ENCODE peak calls at places on chromosomes 16 and 17, in ten cellular contexts. R, N, U, W, D, V, C, A, F and Y are unnamed samples.

GRCh38 chr17:43427362-43428043 is 28.7 kb downstream of the ARL4D start:
- DNase-seq in R (no peak), N (no peak), U (no peak), W (no peak), D (no peak), V (no peak), C (no peak), A (no peak), F (no peak), Y (no peak)

GRCh38 chr16:56517206-56517605 is 2.6 kb downstream of the BBS2 start:
- DNase-seq in R (no peak), N (no peak), U (no peak), W (no peak), D (no peak), V (no peak), C (no peak), A (no peak), F (no peak), Y (no peak)

GRCh38 chr16:8882725-8883377 is 700 bp downstream of the LITAFD start:
- DNase-seq in R (no peak), N (no peak), U (no peak), W (no peak), D (no peak), V (no peak), C (peak), A (no peak), F (no peak), Y (no peak)

GRCh38 chr17:37206299-37206698 is 169.5 kb upstream of the C17orf78 start:
- DNase-seq in R (no peak), N (no peak), U (no peak), W (no peak), D (no peak), V (no peak), C (no peak), A (no peak), F (no peak), Y (no peak)

GRCh38 chr17:79132271-79133064 is 57.8 kb downstream of the ENGASE start:
- DNase-seq in R (no peak), N (no peak), U (no peak), W (no peak), D (no peak), V (no peak), C (no peak), A (no peak), F (no peak), Y (no peak)

GRCh38 chr17:29617125-29617480 is 5.6 kb downstream of the CORO6 start:
- DNase-seq in R (peak), N (peak), U (peak), W (no peak), D (peak), V (peak), C (no peak), A (no peak), F (peak), Y (peak)

GRCh38 chr16:50354629-50355456 is 13.9 kb downstream of the BRD7 start:
- DNase-seq in R (no peak), N (no peak), U (no peak), W (no peak), D (no peak), V (no peak), C (no peak), A (no peak), F (no peak), Y (no peak)

GRCh38 chr16:14280541-14280940 is 209.4 kb downstream of the MRTFB start:
- DNase-seq in R (no peak), N (no peak), U (no peak), W (no peak), D (no peak), V (no peak), C (no peak), A (no peak), F (no peak), Y (no peak)

GRCh38 chr16:58272855-58273254 is 22.0 kb downstream of the PRSS54 start:
- DNase-seq in R (no peak), N (no peak), U (no peak), W (no peak), D (no peak), V (no peak), C (no peak), A (no peak), F (no peak), Y (no peak)

GRCh38 chr16:65294154-65294553 is 172.3 kb upstream of the CDH11 start:
- DNase-seq in R (no peak), N (no peak), U (no peak), W (no peak), D (no peak), V (no peak), C (no peak), A (no peak), F (no peak), Y (no peak)

GRCh38 chr16:60681014-60681413 is 1355.2 kb downstream of the CDH8 start:
- DNase-seq in R (no peak), N (no peak), U (no peak), W (no peak), D (no peak), V (no peak), C (no peak), A (no peak), F (no peak), Y (no peak)

GRCh38 chr17:48760411-48760810 is 31.9 kb upstream of the HOXB13 start:
- DNase-seq in R (no peak), N (no peak), U (no peak), W (no peak), D (no peak), V (no peak), C (no peak), A (no peak), F (no peak), Y (no peak)